ENCODE peak calls at places on chromosomes 11 and 22, in four cellular contexts. J, G, P and Z are unnamed samples.

GRCh38 chr11:109037856-109038780 is 373.2 kb downstream of the DDX10 start:
- DNase-seq in P (no peak), G (peak; percentile 97), J (no peak), Z (no peak)

GRCh38 chr22:30628491-30628890 is 7.1 kb upstream of the SLC35E4 start:
- DNase-seq in J (no peak), G (no peak), P (no peak), Z (no peak)

GRCh38 chr22:46366801-46367706 is 31.5 kb downstream of the TRMU start:
- DNase-seq in P (no peak), G (no peak), J (no peak), Z (no peak)

GRCh38 chr11:132205006-132205405 is 834.6 kb downstream of the NTM start:
- DNase-seq in P (no peak), G (no peak), J (no peak), Z (no peak)

GRCh38 chr11:66617148-66617814 is 851 bp downstream of the RBM14 start:
- DNase-seq in P (no peak), G (no peak), J (no peak), Z (peak; percentile 60)

GRCh38 chr11:90629251-90629806 is 406.5 kb upstream of the CHORDC1 start:
- DNase-seq in P (no peak), G (no peak), J (no peak), Z (no peak)

GRCh38 chr22:36377022-36377631 is 10.6 kb downstream of the MYH9 start:
- DNase-seq in G (no peak), J (no peak), P (peak; percentile 79), Z (no peak)

GRCh38 chr11:75195164-75195962 is 44.5 kb downstream of the SLCO2B1 start:
- DNase-seq in J (no peak), G (no peak), P (no peak), Z (no peak)

GRCh38 chr11:2445107-2445947 is 519 bp downstream of the KCNQ1 start:
- DNase-seq in G (no peak), J (no peak), P (no peak), Z (no peak)

GRCh38 chr11:417652-418342 is 3.0 kb upstream of the SIGIRR start:
- DNase-seq in J (no peak), P (no peak), G (no peak), Z (no peak)

GRCh38 chr11:77284476-77285468 is 16.7 kb downstream of the GDPD4 start:
- DNase-seq in G (no peak), J (no peak), P (no peak), Z (no peak)

GRCh38 chr11:62150887-62151736 is 27.3 kb downstream of the INCENP start:
- DNase-seq in P (no peak), J (no peak), G (no peak), Z (no peak)

GRCh38 chr11:67267188-67268035 is 1.1 kb downstream of the GRK2 start:
- DNase-seq in P (peak; percentile 73), G (no peak), J (no peak), Z (no peak)

GRCh38 chr22:39967103-39967829 is 7.1 kb downstream of the TMA7B start:
- DNase-seq in J (no peak), P (no peak), G (no peak), Z (no peak)

GRCh38 chr11:126434950-126435335 is 79.5 kb downstream of the ST3GAL4 start:
- DNase-seq in J (no peak), P (no peak), G (no peak), Z (no peak)

GRCh38 chr11:24489477-24489876 is 7.4 kb upstream of the LUZP2 start:
- DNase-seq in J (no peak), G (no peak), P (no peak), Z (no peak)

GRCh38 chr11:32343325-32344008 is 91.9 kb downstream of the WT1 start:
- DNase-seq in P (no peak), G (no peak), J (peak; percentile 16), Z (no peak)

GRCh38 chr22:22141771-22142591 is 102.6 kb upstream of the VPREB1 start:
- DNase-seq in G (no peak), J (no peak), P (no peak), Z (no peak)

GRCh38 chr11:129853508-129854228 is 38.0 kb downstream of the TMEM45B start:
- DNase-seq in P (no peak), G (no peak), J (no peak), Z (no peak)

GRCh38 chr22:22085702-22086500 is 103.3 kb upstream of the TOP3B start:
- DNase-seq in G (peak; percentile 13), P (no peak), J (no peak), Z (no peak)

GRCh38 chr11:8871283-8871775 is 39.7 kb upstream of the AKIP1 start:
- DNase-seq in G (peak; percentile 81), P (no peak), J (no peak), Z (no peak)

GRCh38 chr11:71453021-71453910 is at the start of gene NADSYN1:
- DNase-seq in P (peak; percentile 93), J (peak; percentile 93), G (peak; percentile 39), Z (peak; percentile 77)